ENCODE peak calls at places on chromosome 10, in seven cellular contexts. One of them, this sample, is unnamed.

GRCh38 chr10:78584266-78584665 is 484.5 kb upstream of the ZMIZ1 start:
- DNase-seq in HepG2: no peak
- DNase-seq in HCT116: no peak
- DNase-seq in H54: no peak
- DNase-seq in heart left ventricle: no peak
- DNase-seq in GM12892: no peak
- DNase-seq in lower leg skin: no peak
- DNase-seq in this sample: no peak

GRCh38 chr10:36188461-36188860 is 546.4 kb upstream of the FZD8 start:
- DNase-seq in HepG2: no peak
- DNase-seq in H54: no peak
- DNase-seq in HCT116: no peak
- DNase-seq in lower leg skin: no peak
- DNase-seq in heart left ventricle: no peak
- DNase-seq in GM12892: no peak
- DNase-seq in this sample: no peak

GRCh38 chr10:88319960-88320517 is 263.1 kb downstream of the RNLS start:
- DNase-seq in GM12892: no peak
- DNase-seq in HepG2: no peak
- DNase-seq in lower leg skin: no peak
- DNase-seq in H54: no peak
- DNase-seq in HCT116: no peak
- DNase-seq in heart left ventricle: no peak
- DNase-seq in this sample: no peak

GRCh38 chr10:102399217-102400021 is 3.9 kb downstream of the NFKB2 start:
- DNase-seq in lower leg skin: peak
- DNase-seq in heart left ventricle: peak
- DNase-seq in H54: peak
- DNase-seq in GM12892: peak
- DNase-seq in HepG2: peak
- DNase-seq in HCT116: peak
- DNase-seq in this sample: peak

GRCh38 chr10:12628964-12629766 is 279.8 kb downstream of the CAMK1D start:
- DNase-seq in HCT116: no peak
- DNase-seq in heart left ventricle: no peak
- DNase-seq in HepG2: no peak
- DNase-seq in GM12892: no peak
- DNase-seq in H54: no peak
- DNase-seq in lower leg skin: peak
- DNase-seq in this sample: no peak

GRCh38 chr10:83545901-83546391 is 593.4 kb upstream of the GHITM start:
- DNase-seq in heart left ventricle: peak
- DNase-seq in lower leg skin: no peak
- DNase-seq in HepG2: no peak
- DNase-seq in H54: no peak
- DNase-seq in HCT116: no peak
- DNase-seq in GM12892: no peak
- DNase-seq in this sample: no peak

GRCh38 chr10:95350212-95350829 is 59.5 kb upstream of the PDLIM1 start:
- DNase-seq in HCT116: no peak
- DNase-seq in GM12892: no peak
- DNase-seq in lower leg skin: no peak
- DNase-seq in H54: no peak
- DNase-seq in heart left ventricle: no peak
- DNase-seq in HepG2: peak
- DNase-seq in this sample: no peak

GRCh38 chr10:16777473-16778370 is 39.5 kb downstream of the RSU1 start:
- DNase-seq in HepG2: peak
- DNase-seq in HCT116: peak
- DNase-seq in GM12892: peak
- DNase-seq in lower leg skin: no peak
- DNase-seq in heart left ventricle: peak
- DNase-seq in H54: peak
- DNase-seq in this sample: peak

GRCh38 chr10:9012312-9012711 is 957.8 kb downstream of the GATA3 start:
- DNase-seq in HCT116: no peak
- DNase-seq in GM12892: no peak
- DNase-seq in heart left ventricle: no peak
- DNase-seq in H54: no peak
- DNase-seq in HepG2: no peak
- DNase-seq in lower leg skin: no peak
- DNase-seq in this sample: no peak

GRCh38 chr10:124695259-124695658 is 48.9 kb downstream of the FAM53B start:
- DNase-seq in H54: no peak
- DNase-seq in heart left ventricle: no peak
- DNase-seq in HCT116: no peak
- DNase-seq in lower leg skin: no peak
- DNase-seq in GM12892: no peak
- DNase-seq in HepG2: no peak
- DNase-seq in this sample: no peak

GRCh38 chr10:79445217-79445707 is at the start of gene ZCCHC24:
- DNase-seq in HepG2: no peak
- DNase-seq in GM12892: peak
- DNase-seq in HCT116: peak
- DNase-seq in H54: peak
- DNase-seq in heart left ventricle: no peak
- DNase-seq in lower leg skin: peak
- DNase-seq in this sample: peak

GRCh38 chr10:11180228-11180627 is 162.6 kb downstream of the CELF2 start:
- DNase-seq in heart left ventricle: no peak
- DNase-seq in lower leg skin: no peak
- DNase-seq in H54: no peak
- DNase-seq in GM12892: no peak
- DNase-seq in HepG2: no peak
- DNase-seq in HCT116: no peak
- DNase-seq in this sample: peak
- TF ChIP-seq POLR2A in heart left ventricle: no peak
- TF ChIP-seq POLR2A in lower leg skin: no peak
- TF ChIP-seq POLR2A in H54: no peak
- TF ChIP-seq POLR2A in GM12892: peak
- TF ChIP-seq POLR2A in HepG2: no peak
- TF ChIP-seq POLR2A in HCT116: no peak
- TF ChIP-seq POLR2A in this sample: peak

DNA sequence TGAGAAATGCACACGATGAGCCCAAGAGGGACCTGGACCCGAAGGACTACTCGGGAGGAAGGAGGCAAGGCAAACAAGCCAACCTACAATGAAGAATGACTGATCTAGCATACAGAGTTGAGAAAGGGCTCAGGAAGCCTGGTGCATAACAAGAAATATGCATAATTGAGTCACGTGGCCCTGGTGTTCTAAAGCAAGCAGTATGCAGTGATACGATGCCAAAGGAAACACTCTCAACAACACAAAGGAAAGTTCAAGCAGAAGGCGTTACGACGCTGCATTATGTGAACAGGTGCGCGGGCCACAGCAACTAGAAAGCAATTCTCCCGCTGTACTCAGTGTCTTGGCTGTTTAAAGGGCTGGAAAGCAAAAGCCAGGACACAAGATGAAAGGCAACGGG is 100.8 kb downstream of the PRTFDC1 start:
- DNase-seq in HCT116: no peak
- DNase-seq in lower leg skin: no peak
- DNase-seq in heart left ventricle: no peak
- DNase-seq in H54: no peak
- DNase-seq in GM12892: no peak
- DNase-seq in HepG2: no peak
- DNase-seq in this sample: no peak
- TF ChIP-seq POLR2A in HCT116: no peak
- TF ChIP-seq POLR2A in lower leg skin: no peak
- TF ChIP-seq POLR2A in heart left ventricle: no peak
- TF ChIP-seq POLR2A in H54: no peak
- TF ChIP-seq POLR2A in GM12892: no peak
- TF ChIP-seq POLR2A in HepG2: no peak
- TF ChIP-seq POLR2A in this sample: no peak

DNA sequence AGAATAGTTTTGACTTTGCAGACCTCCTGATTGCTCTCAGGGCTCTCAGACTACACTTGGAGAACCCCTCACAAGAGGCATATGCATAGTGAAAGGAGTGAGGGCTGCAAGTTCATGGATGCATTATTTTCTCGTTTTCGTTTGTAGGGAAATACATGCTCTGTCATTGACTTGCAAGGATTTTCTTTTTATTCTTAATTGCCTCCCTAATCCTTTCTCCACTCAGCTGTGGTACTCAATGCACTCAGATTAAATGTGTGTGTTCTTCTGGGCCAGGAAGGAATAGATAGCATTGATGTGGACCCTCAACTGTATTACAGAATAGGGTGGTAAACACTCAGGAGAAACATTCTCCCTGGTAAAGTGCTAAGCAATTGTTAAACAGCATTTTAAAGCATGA is 188.7 kb downstream of the CACNB2 start:
- DNase-seq in lower leg skin: no peak
- DNase-seq in GM12892: no peak
- DNase-seq in H54: no peak
- DNase-seq in HCT116: no peak
- DNase-seq in heart left ventricle: no peak
- DNase-seq in HepG2: no peak
- DNase-seq in this sample: no peak
- TF ChIP-seq POLR2A in lower leg skin: no peak
- TF ChIP-seq POLR2A in GM12892: no peak
- TF ChIP-seq POLR2A in H54: no peak
- TF ChIP-seq POLR2A in HCT116: no peak
- TF ChIP-seq POLR2A in heart left ventricle: no peak
- TF ChIP-seq POLR2A in HepG2: no peak
- TF ChIP-seq POLR2A in this sample: no peak

GRCh38 chr10:51321968-51322367 is 247.7 kb downstream of the PRKG1 start:
- DNase-seq in GM12892: no peak
- DNase-seq in HCT116: no peak
- DNase-seq in heart left ventricle: no peak
- DNase-seq in HepG2: no peak
- DNase-seq in H54: no peak
- DNase-seq in lower leg skin: no peak
- DNase-seq in this sample: no peak
- TF ChIP-seq POLR2A in GM12892: no peak
- TF ChIP-seq POLR2A in HCT116: no peak
- TF ChIP-seq POLR2A in heart left ventricle: no peak
- TF ChIP-seq POLR2A in HepG2: no peak
- TF ChIP-seq POLR2A in H54: no peak
- TF ChIP-seq POLR2A in lower leg skin: no peak
- TF ChIP-seq POLR2A in this sample: no peak

DNA sequence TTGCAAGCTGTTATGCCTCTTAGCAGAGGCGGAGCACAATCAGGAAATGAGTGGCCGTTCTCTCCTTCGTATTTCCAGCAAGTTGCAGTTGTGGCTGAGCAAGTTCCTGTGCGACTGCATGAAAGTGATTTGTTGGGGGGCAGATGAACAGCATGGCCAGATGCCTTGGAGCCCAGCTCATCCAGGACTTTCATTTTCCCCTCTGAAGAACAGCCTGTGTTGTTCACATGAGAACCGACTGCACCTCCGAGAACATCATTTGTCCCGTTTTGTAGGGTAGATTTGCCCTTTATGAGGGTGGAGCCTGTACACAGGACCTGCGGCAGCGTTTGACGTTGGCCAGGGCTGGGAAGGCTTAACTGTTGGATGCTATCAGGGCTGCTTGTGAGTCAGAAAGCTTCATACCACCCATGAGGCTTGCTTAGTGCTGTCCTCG is 4.4 kb downstream of the BAG3 start:
- DNase-seq in H54: no peak
- DNase-seq in GM12892: no peak
- DNase-seq in HepG2: no peak
- DNase-seq in heart left ventricle: peak
- DNase-seq in lower leg skin: no peak
- DNase-seq in HCT116: no peak
- DNase-seq in this sample: peak
- TF ChIP-seq POLR2A in H54: no peak
- TF ChIP-seq POLR2A in GM12892: no peak
- TF ChIP-seq POLR2A in HepG2: no peak
- TF ChIP-seq POLR2A in heart left ventricle: no peak
- TF ChIP-seq POLR2A in lower leg skin: no peak
- TF ChIP-seq POLR2A in HCT116: no peak
- TF ChIP-seq POLR2A in this sample: peak